ENCODE peak calls at places on chromosomes 7 and 10, in ten cellular contexts. T, C, Q, D, P, E, M, U, G and N are unnamed samples.

GRCh38 chr10:6838118-6838517 is 258.0 kb upstream of the PRKCQ start:
- DNase-seq in U (no peak), M (no peak), Q (no peak), C (no peak), D (no peak), E (no peak), P (peak), T (no peak), G (no peak), N (no peak)

GRCh38 chr7:6350057-6350752 is 77.8 kb upstream of the CYTH3 start:
- DNase-seq in T (no peak), P (no peak), Q (no peak), U (no peak), D (no peak), G (no peak), M (no peak), C (no peak), E (no peak), N (peak)

GRCh38 chr7:81846398-81846797 is 76.6 kb upstream of the HGF start:
- DNase-seq in U (no peak), G (no peak), M (no peak), Q (peak), C (no peak), T (no peak), P (no peak), D (no peak), E (no peak), N (peak)

GRCh38 chr7:137269240-137269639 is 74.3 kb downstream of the PTN start:
- DNase-seq in M (no peak), T (no peak), Q (no peak), C (no peak), U (no peak), P (no peak), G (no peak), D (no peak), E (no peak), N (no peak)

GRCh38 chr7:36734731-36735130 is 10.4 kb upstream of the AOAH start:
- DNase-seq in P (no peak), D (no peak), M (no peak), T (no peak), C (no peak), E (no peak), G (no peak), U (no peak), Q (no peak), N (no peak)

GRCh38 chr10:13439771-13440708 is 88.8 kb downstream of the BEND7 start:
- DNase-seq in U (peak), T (peak), G (peak), Q (no peak), D (peak), C (no peak), E (peak), M (peak), P (peak), N (peak)

GRCh38 chr10:1520909-1521565 is 216.3 kb downstream of the ADARB2 start:
- DNase-seq in M (no peak), C (no peak), T (no peak), E (no peak), G (no peak), U (no peak), Q (no peak), D (no peak), P (no peak), N (no peak)

GRCh38 chr10:99523251-99523773 is 9.4 kb upstream of the NKX2-3 start:
- DNase-seq in U (no peak), Q (no peak), G (no peak), P (no peak), D (no peak), M (no peak), E (no peak), C (no peak), T (no peak), N (no peak)

GRCh38 chr7:94301024-94301588 is 93.6 kb upstream of the COL1A2 start:
- DNase-seq in C (peak), D (no peak), T (no peak), U (peak), M (no peak), E (peak), G (peak), P (no peak), Q (peak), N (peak)

GRCh38 chr7:17516768-17517167 is 218.3 kb downstream of the AHR start:
- DNase-seq in D (no peak), T (no peak), U (no peak), Q (peak), C (peak), E (no peak), P (no peak), G (no peak), M (no peak), N (peak)

GRCh38 chr7:55160539-55160938 is 141.7 kb downstream of the EGFR start:
- DNase-seq in C (peak), M (no peak), D (no peak), Q (peak), U (no peak), G (no peak), P (no peak), E (no peak), T (no peak), N (peak)

GRCh38 chr10:100744980-100745881 is at the start of gene PAX2:
- DNase-seq in T (no peak), P (peak), E (no peak), M (no peak), U (no peak), D (no peak), C (no peak), G (peak), Q (no peak), N (no peak)

GRCh38 chr10:59181668-59182067 is 5.2 kb downstream of the PHYHIPL start:
- DNase-seq in Q (peak), U (peak), C (peak), D (no peak), M (no peak), G (peak), E (peak), P (no peak), T (no peak), N (peak)

GRCh38 chr10:36725581-36726520 is 399.5 kb upstream of the ANKRD30A start:
- DNase-seq in C (peak), D (no peak), T (no peak), U (peak), G (peak), Q (peak), P (no peak), M (no peak), E (no peak), N (peak)

GRCh38 chr7:41869091-41869490 is 166.2 kb upstream of the INHBA start:
- DNase-seq in Q (peak), D (no peak), M (no peak), T (no peak), E (no peak), G (no peak), P (no peak), C (no peak), U (no peak), N (peak)

GRCh38 chr7:98963305-98963704 is 85.0 kb downstream of the TRRAP start:
- DNase-seq in D (no peak), M (no peak), E (no peak), U (no peak), G (no peak), P (no peak), Q (no peak), C (no peak), T (no peak), N (no peak)

GRCh38 chr10:113961261-113961938 is 82.3 kb upstream of the ADRB1 start:
- DNase-seq in D (peak), G (no peak), Q (no peak), T (peak), E (no peak), C (no peak), P (peak), M (peak), U (no peak), N (no peak)

GRCh38 chr10:47336387-47337134 is 11.6 kb upstream of the RBP3 start:
- DNase-seq in E (no peak), D (no peak), Q (no peak), M (no peak), T (no peak), G (no peak), C (no peak), U (no peak), P (no peak), N (no peak)